ENCODE peak calls at places on chromosomes 16 and 17, in nine cellular contexts. One of them, this sample, is unnamed.

GRCh38 chr16:26877421-26877820 is 189.3 kb upstream of the C16orf82 start:
- DNase-seq in left lung: no peak
- DNase-seq in esophagus muscularis mucosa: no peak
- DNase-seq in mucosa of descending colon: no peak
- DNase-seq in IMR-90: no peak
- DNase-seq in HL-60: no peak
- DNase-seq in foreskin fibroblast: no peak
- DNase-seq in thyroid gland: no peak
- DNase-seq in prostate gland: no peak
- DNase-seq in this sample: no peak

GRCh38 chr16:741986-742629 is 1.3 kb upstream of the CIAO3 start:
- DNase-seq in left lung: peak; percentile 60
- DNase-seq in esophagus muscularis mucosa: no peak
- DNase-seq in mucosa of descending colon: no peak
- DNase-seq in IMR-90: no peak
- DNase-seq in HL-60: no peak
- DNase-seq in foreskin fibroblast: no peak
- DNase-seq in thyroid gland: no peak
- DNase-seq in prostate gland: no peak
- DNase-seq in this sample: no peak

GRCh38 chr17:14298221-14298994 is 2.5 kb upstream of the HS3ST3B1 start:
- DNase-seq in left lung: no peak
- DNase-seq in esophagus muscularis mucosa: peak; percentile 39
- DNase-seq in mucosa of descending colon: no peak
- DNase-seq in IMR-90: no peak
- DNase-seq in HL-60: no peak
- DNase-seq in foreskin fibroblast: no peak
- DNase-seq in thyroid gland: no peak
- DNase-seq in prostate gland: no peak
- DNase-seq in this sample: no peak

GRCh38 chr17:44362056-44362355 is 1.6 kb downstream of the FAM171A2 start:
- DNase-seq in left lung: no peak
- DNase-seq in esophagus muscularis mucosa: no peak
- DNase-seq in mucosa of descending colon: no peak
- DNase-seq in IMR-90: no peak
- DNase-seq in HL-60: no peak
- DNase-seq in foreskin fibroblast: no peak
- DNase-seq in thyroid gland: no peak
- DNase-seq in prostate gland: no peak
- DNase-seq in this sample: no peak

GRCh38 chr17:39236981-39237441 is 11.3 kb upstream of the STAC2 start:
- DNase-seq in left lung: no peak
- DNase-seq in esophagus muscularis mucosa: no peak
- DNase-seq in mucosa of descending colon: no peak
- DNase-seq in IMR-90: no peak
- DNase-seq in HL-60: no peak
- DNase-seq in foreskin fibroblast: no peak
- DNase-seq in thyroid gland: no peak
- DNase-seq in prostate gland: no peak
- DNase-seq in this sample: no peak

GRCh38 chr17:82234211-82235055 is 5.6 kb downstream of the SLC16A3 start:
- DNase-seq in left lung: peak; percentile 79
- DNase-seq in esophagus muscularis mucosa: no peak
- DNase-seq in mucosa of descending colon: peak; percentile 40
- DNase-seq in IMR-90: no peak
- DNase-seq in HL-60: no peak
- DNase-seq in foreskin fibroblast: peak; percentile 43
- DNase-seq in thyroid gland: peak; percentile 77
- DNase-seq in prostate gland: no peak
- DNase-seq in this sample: no peak

GRCh38 chr16:57349212-57350031 is 9.2 kb upstream of the CCL22 start:
- DNase-seq in left lung: no peak
- DNase-seq in esophagus muscularis mucosa: peak; percentile 66
- DNase-seq in mucosa of descending colon: no peak
- DNase-seq in IMR-90: no peak
- DNase-seq in HL-60: peak; percentile 78
- DNase-seq in foreskin fibroblast: no peak
- DNase-seq in thyroid gland: no peak
- DNase-seq in prostate gland: no peak
- DNase-seq in this sample: no peak

GRCh38 chr17:49327835-49328784 is 33.9 kb downstream of the ZNF652 start:
- DNase-seq in left lung: no peak
- DNase-seq in esophagus muscularis mucosa: no peak
- DNase-seq in mucosa of descending colon: no peak
- DNase-seq in IMR-90: peak; percentile 9
- DNase-seq in HL-60: peak; percentile 79
- DNase-seq in foreskin fibroblast: peak; percentile 28
- DNase-seq in thyroid gland: no peak
- DNase-seq in prostate gland: no peak
- DNase-seq in this sample: no peak

GRCh38 chr17:28467456-28468025 is 5.9 kb upstream of the SLC13A2 start:
- DNase-seq in left lung: no peak
- DNase-seq in esophagus muscularis mucosa: no peak
- DNase-seq in mucosa of descending colon: no peak
- DNase-seq in IMR-90: peak; percentile 33
- DNase-seq in HL-60: no peak
- DNase-seq in foreskin fibroblast: peak; percentile 18
- DNase-seq in thyroid gland: no peak
- DNase-seq in prostate gland: no peak
- DNase-seq in this sample: no peak

GRCh38 chr16:27226976-27227705 is 23.8 kb downstream of the KDM8 start:
- DNase-seq in left lung: no peak
- DNase-seq in esophagus muscularis mucosa: no peak
- DNase-seq in mucosa of descending colon: peak; percentile 38
- DNase-seq in IMR-90: no peak
- DNase-seq in HL-60: no peak
- DNase-seq in foreskin fibroblast: no peak
- DNase-seq in thyroid gland: no peak
- DNase-seq in prostate gland: no peak
- DNase-seq in this sample: no peak

GRCh38 chr17:82047914-82048570 is 3.6 kb downstream of the RFNG start:
- DNase-seq in left lung: peak; percentile 65
- DNase-seq in esophagus muscularis mucosa: no peak
- DNase-seq in mucosa of descending colon: no peak
- DNase-seq in IMR-90: no peak
- DNase-seq in HL-60: no peak
- DNase-seq in foreskin fibroblast: no peak
- DNase-seq in thyroid gland: no peak
- DNase-seq in prostate gland: no peak
- DNase-seq in this sample: no peak

GRCh38 chr16:46793841-46794240 is 37.1 kb downstream of the C16orf87 start:
- DNase-seq in left lung: no peak
- DNase-seq in esophagus muscularis mucosa: no peak
- DNase-seq in mucosa of descending colon: no peak
- DNase-seq in IMR-90: no peak
- DNase-seq in HL-60: no peak
- DNase-seq in foreskin fibroblast: no peak
- DNase-seq in thyroid gland: no peak
- DNase-seq in prostate gland: no peak
- DNase-seq in this sample: no peak

GRCh38 chr17:56596741-56597494 is 3.4 kb downstream of the NOG start:
- DNase-seq in left lung: no peak
- DNase-seq in esophagus muscularis mucosa: no peak
- DNase-seq in mucosa of descending colon: no peak
- DNase-seq in IMR-90: no peak
- DNase-seq in HL-60: no peak
- DNase-seq in foreskin fibroblast: peak; percentile 8
- DNase-seq in thyroid gland: no peak
- DNase-seq in prostate gland: no peak
- DNase-seq in this sample: no peak

GRCh38 chr17:78294776-78295175 is 63.3 kb downstream of the TMEM235 start:
- DNase-seq in left lung: no peak
- DNase-seq in esophagus muscularis mucosa: no peak
- DNase-seq in mucosa of descending colon: no peak
- DNase-seq in IMR-90: peak; percentile 54
- DNase-seq in HL-60: no peak
- DNase-seq in foreskin fibroblast: peak; percentile 43
- DNase-seq in thyroid gland: no peak
- DNase-seq in prostate gland: no peak
- DNase-seq in this sample: no peak

GRCh38 chr16:3099395-3099731 is 269 bp upstream of the ZSCAN10 start:
- DNase-seq in left lung: no peak
- DNase-seq in esophagus muscularis mucosa: no peak
- DNase-seq in mucosa of descending colon: no peak
- DNase-seq in IMR-90: no peak
- DNase-seq in HL-60: no peak
- DNase-seq in foreskin fibroblast: no peak
- DNase-seq in thyroid gland: no peak
- DNase-seq in prostate gland: no peak
- DNase-seq in this sample: no peak

DNA sequence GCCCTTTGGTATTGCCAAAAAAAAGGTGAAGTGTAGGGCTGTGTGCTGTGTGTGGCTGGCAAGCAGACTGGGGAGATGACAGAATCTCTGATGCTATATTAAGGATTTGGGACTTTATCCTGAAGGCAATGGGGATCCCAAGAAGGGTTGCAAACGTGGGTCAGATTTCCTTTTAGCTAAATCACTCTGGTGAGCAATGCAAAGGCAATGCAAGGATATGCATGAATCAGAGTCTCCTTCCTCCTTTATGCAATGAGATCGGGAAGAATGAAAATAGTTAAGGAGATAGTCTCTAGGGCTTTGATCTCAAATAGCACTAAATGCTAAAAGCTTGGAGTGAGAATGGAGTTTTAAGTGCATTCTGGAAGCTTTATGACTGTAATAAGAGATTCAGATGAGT is 27.3 kb upstream of the SHISA9 start:
- DNase-seq in left lung: no peak
- DNase-seq in esophagus muscularis mucosa: no peak
- DNase-seq in mucosa of descending colon: no peak
- DNase-seq in IMR-90: peak; percentile 2
- DNase-seq in HL-60: no peak
- DNase-seq in foreskin fibroblast: peak; percentile 87
- DNase-seq in thyroid gland: no peak
- DNase-seq in prostate gland: no peak
- DNase-seq in this sample: no peak
- H3K4me3 ChIP-seq in left lung: no peak overlapping the region
- H3K4me3 ChIP-seq in esophagus muscularis mucosa: no peak overlapping the region
- H3K4me3 ChIP-seq in mucosa of descending colon: no peak overlapping the region
- H3K4me3 ChIP-seq in IMR-90: no peak overlapping the region
- H3K4me3 ChIP-seq in HL-60: no peak overlapping the region
- H3K4me3 ChIP-seq in foreskin fibroblast: no peak overlapping the region
- H3K4me3 ChIP-seq in thyroid gland: no peak overlapping the region
- H3K4me3 ChIP-seq in prostate gland: no peak overlapping the region
- H3K4me3 ChIP-seq in this sample: no peak overlapping the region

GRCh38 chr17:71428897-71429296 is 691.9 kb upstream of the SOX9 start:
- DNase-seq in left lung: no peak
- DNase-seq in esophagus muscularis mucosa: no peak
- DNase-seq in mucosa of descending colon: no peak
- DNase-seq in IMR-90: no peak
- DNase-seq in HL-60: no peak
- DNase-seq in foreskin fibroblast: no peak
- DNase-seq in thyroid gland: no peak
- DNase-seq in prostate gland: no peak
- DNase-seq in this sample: no peak

GRCh38 chr17:71427801-71428200 is 693.0 kb upstream of the SOX9 start:
- DNase-seq in left lung: no peak
- DNase-seq in esophagus muscularis mucosa: no peak
- DNase-seq in mucosa of descending colon: no peak
- DNase-seq in IMR-90: no peak
- DNase-seq in HL-60: no peak
- DNase-seq in foreskin fibroblast: peak; percentile 44
- DNase-seq in thyroid gland: no peak
- DNase-seq in prostate gland: no peak
- DNase-seq in this sample: no peak

GRCh38 chr17:71422968-71423367 is 697.9 kb upstream of the SOX9 start:
- DNase-seq in left lung: no peak
- DNase-seq in esophagus muscularis mucosa: no peak
- DNase-seq in mucosa of descending colon: no peak
- DNase-seq in IMR-90: no peak
- DNase-seq in HL-60: no peak
- DNase-seq in foreskin fibroblast: no peak
- DNase-seq in thyroid gland: no peak
- DNase-seq in prostate gland: no peak
- DNase-seq in this sample: no peak

GRCh38 chr17:71423871-71424546 is 696.8 kb upstream of the SOX9 start:
- DNase-seq in left lung: no peak
- DNase-seq in esophagus muscularis mucosa: no peak
- DNase-seq in mucosa of descending colon: no peak
- DNase-seq in IMR-90: peak; percentile 76
- DNase-seq in HL-60: no peak
- DNase-seq in foreskin fibroblast: no peak
- DNase-seq in thyroid gland: no peak
- DNase-seq in prostate gland: no peak
- DNase-seq in this sample: no peak
- TF ChIP-seq CTCF in left lung: no peak
- TF ChIP-seq CTCF in esophagus muscularis mucosa: no peak
- TF ChIP-seq CTCF in mucosa of descending colon: no peak
- TF ChIP-seq CTCF in IMR-90: no peak
- TF ChIP-seq CTCF in HL-60: no peak
- TF ChIP-seq CTCF in foreskin fibroblast: no peak
- TF ChIP-seq CTCF in thyroid gland: no peak
- TF ChIP-seq CTCF in prostate gland: no peak
- TF ChIP-seq CTCF in this sample: no peak

DNA sequence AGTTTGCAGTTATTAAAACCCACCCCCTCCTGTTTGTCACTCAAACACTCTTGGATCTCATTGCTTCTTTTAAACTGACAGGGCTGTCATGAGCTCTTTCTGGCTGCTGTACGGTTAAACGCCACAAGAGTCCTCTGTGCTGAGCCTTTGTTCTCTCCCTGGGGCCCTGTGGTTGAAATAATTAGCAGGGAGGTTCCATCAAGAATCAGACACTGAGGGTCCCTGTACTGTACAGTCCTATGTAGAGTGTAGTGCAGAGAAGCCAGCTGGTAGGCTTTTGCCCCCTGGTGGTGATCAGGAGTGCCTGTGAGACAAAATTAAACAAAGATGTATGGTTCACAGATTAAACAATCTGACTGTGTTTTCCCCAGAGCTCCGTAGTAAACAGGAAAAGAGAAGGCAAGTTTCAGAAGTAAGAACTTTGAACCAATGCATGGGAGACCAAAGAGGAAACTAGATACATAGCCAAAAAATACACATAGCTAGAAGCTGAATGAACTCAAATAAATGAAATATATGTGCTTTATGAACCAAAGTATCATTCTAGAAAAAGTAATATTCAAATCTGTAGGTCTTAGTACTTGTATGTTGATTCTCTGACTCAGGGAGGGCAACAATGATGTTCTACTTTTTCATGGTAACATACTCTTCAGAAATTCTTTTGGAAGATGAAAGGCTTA is 1.4 kb upstream of the SSH2 start:
- DNase-seq in left lung: no peak
- DNase-seq in esophagus muscularis mucosa: no peak
- DNase-seq in mucosa of descending colon: peak; percentile 48
- DNase-seq in IMR-90: peak; percentile 78
- DNase-seq in HL-60: peak; percentile 87
- DNase-seq in foreskin fibroblast: peak; percentile 84
- DNase-seq in thyroid gland: peak; percentile 62
- DNase-seq in prostate gland: peak; percentile 68
- DNase-seq in this sample: peak; percentile 73
- H3K4me3 ChIP-seq in left lung: peak overlapping the region; percentile 53
- H3K4me3 ChIP-seq in esophagus muscularis mucosa: peak overlapping the region; percentile 68
- H3K4me3 ChIP-seq in mucosa of descending colon: no peak overlapping the region
- H3K4me3 ChIP-seq in IMR-90: no peak overlapping the region
- H3K4me3 ChIP-seq in HL-60: peak overlapping the region; percentile 63
- H3K4me3 ChIP-seq in foreskin fibroblast: peak overlapping the region; percentile 76
- H3K4me3 ChIP-seq in thyroid gland: no peak overlapping the region
- H3K4me3 ChIP-seq in prostate gland: peak overlapping the region; percentile 81
- H3K4me3 ChIP-seq in this sample: peak overlapping the region; percentile 80

GRCh38 chr17:3335876-3336275 is 37.7 kb upstream of the OR3A1 start:
- DNase-seq in left lung: no peak
- DNase-seq in esophagus muscularis mucosa: no peak
- DNase-seq in mucosa of descending colon: no peak
- DNase-seq in IMR-90: no peak
- DNase-seq in HL-60: no peak
- DNase-seq in foreskin fibroblast: no peak
- DNase-seq in thyroid gland: no peak
- DNase-seq in prostate gland: no peak
- DNase-seq in this sample: no peak
- TF ChIP-seq CTCF in left lung: no peak
- TF ChIP-seq CTCF in esophagus muscularis mucosa: no peak
- TF ChIP-seq CTCF in mucosa of descending colon: no peak
- TF ChIP-seq CTCF in IMR-90: no peak
- TF ChIP-seq CTCF in HL-60: no peak
- TF ChIP-seq CTCF in foreskin fibroblast: no peak
- TF ChIP-seq CTCF in thyroid gland: no peak
- TF ChIP-seq CTCF in prostate gland: no peak
- TF ChIP-seq CTCF in this sample: no peak

This sample was measured in HFF-Myc.